ENCODE peak calls at places on chromosomes 1 and 21, in ten cellular contexts. One of them, this sample, is unnamed.

GRCh38 chr1:166488327-166488726 is 321.5 kb upstream of the FAM78B start:
- DNase-seq in HEK293T: no peak
- DNase-seq in uterus: no peak
- DNase-seq in stimulated activated CD4-positive, alpha-beta T cell treated with anti-CD3 and anti-CD28 coated beads, Interleukin-1b, Interleukin-23, amount 100 ng/mL, for 1 hour: no peak
- DNase-seq in AG20443: no peak
- DNase-seq in H7: no peak
- DNase-seq in T-helper 1 cell: no peak
- DNase-seq in HuH-7.5: no peak
- DNase-seq in bronchial epithelial cell: no peak
- DNase-seq in NCI-H1092 treated with DMSO at 0.1 percent for 48 hours: no peak
- DNase-seq in this sample: no peak

GRCh38 chr1:224325959-224326358 is 4.0 kb downstream of the NVL start:
- DNase-seq in AG20443: no peak
- DNase-seq in uterus: no peak
- DNase-seq in NCI-H1092 treated with DMSO at 0.1 percent for 48 hours: no peak
- DNase-seq in H7: no peak
- DNase-seq in HuH-7.5: no peak
- DNase-seq in T-helper 1 cell: no peak
- DNase-seq in bronchial epithelial cell: no peak
- DNase-seq in HEK293T: no peak
- DNase-seq in stimulated activated CD4-positive, alpha-beta T cell treated with anti-CD3 and anti-CD28 coated beads, Interleukin-1b, Interleukin-23, amount 100 ng/mL, for 1 hour: no peak
- DNase-seq in this sample: no peak

GRCh38 chr1:46183119-46183842 is 7.0 kb upstream of the P3R3URF start:
- DNase-seq in NCI-H1092 treated with DMSO at 0.1 percent for 48 hours: peak
- DNase-seq in HEK293T: no peak
- DNase-seq in H7: no peak
- DNase-seq in bronchial epithelial cell: peak
- DNase-seq in AG20443: peak
- DNase-seq in T-helper 1 cell: no peak
- DNase-seq in HuH-7.5: peak
- DNase-seq in stimulated activated CD4-positive, alpha-beta T cell treated with anti-CD3 and anti-CD28 coated beads, Interleukin-1b, Interleukin-23, amount 100 ng/mL, for 1 hour: no peak
- DNase-seq in uterus: peak
- DNase-seq in this sample: peak

GRCh38 chr1:25573591-25573930 is 30.2 kb downstream of the LDLRAP1 start:
- DNase-seq in stimulated activated CD4-positive, alpha-beta T cell treated with anti-CD3 and anti-CD28 coated beads, Interleukin-1b, Interleukin-23, amount 100 ng/mL, for 1 hour: no peak
- DNase-seq in AG20443: no peak
- DNase-seq in HuH-7.5: peak
- DNase-seq in T-helper 1 cell: no peak
- DNase-seq in H7: no peak
- DNase-seq in uterus: no peak
- DNase-seq in NCI-H1092 treated with DMSO at 0.1 percent for 48 hours: no peak
- DNase-seq in HEK293T: no peak
- DNase-seq in bronchial epithelial cell: peak
- DNase-seq in this sample: no peak

GRCh38 chr1:86992790-86993189 is 78.4 kb downstream of the HS2ST1 start:
- DNase-seq in HuH-7.5: no peak
- DNase-seq in bronchial epithelial cell: peak
- DNase-seq in H7: no peak
- DNase-seq in HEK293T: no peak
- DNase-seq in AG20443: no peak
- DNase-seq in T-helper 1 cell: no peak
- DNase-seq in NCI-H1092 treated with DMSO at 0.1 percent for 48 hours: no peak
- DNase-seq in uterus: no peak
- DNase-seq in stimulated activated CD4-positive, alpha-beta T cell treated with anti-CD3 and anti-CD28 coated beads, Interleukin-1b, Interleukin-23, amount 100 ng/mL, for 1 hour: no peak
- DNase-seq in this sample: peak

GRCh38 chr1:193443886-193444285 is 257.5 kb upstream of the B3GALT2 start:
- DNase-seq in H7: no peak
- DNase-seq in HuH-7.5: no peak
- DNase-seq in bronchial epithelial cell: no peak
- DNase-seq in T-helper 1 cell: no peak
- DNase-seq in NCI-H1092 treated with DMSO at 0.1 percent for 48 hours: no peak
- DNase-seq in HEK293T: no peak
- DNase-seq in uterus: no peak
- DNase-seq in AG20443: no peak
- DNase-seq in stimulated activated CD4-positive, alpha-beta T cell treated with anti-CD3 and anti-CD28 coated beads, Interleukin-1b, Interleukin-23, amount 100 ng/mL, for 1 hour: no peak
- DNase-seq in this sample: no peak

GRCh38 chr21:44555200-44555875 is 3.3 kb downstream of the KRTAP10-3 start:
- DNase-seq in NCI-H1092 treated with DMSO at 0.1 percent for 48 hours: no peak
- DNase-seq in stimulated activated CD4-positive, alpha-beta T cell treated with anti-CD3 and anti-CD28 coated beads, Interleukin-1b, Interleukin-23, amount 100 ng/mL, for 1 hour: no peak
- DNase-seq in uterus: no peak
- DNase-seq in H7: peak
- DNase-seq in bronchial epithelial cell: no peak
- DNase-seq in HuH-7.5: no peak
- DNase-seq in T-helper 1 cell: no peak
- DNase-seq in AG20443: no peak
- DNase-seq in HEK293T: peak
- DNase-seq in this sample: no peak

GRCh38 chr1:156841289-156841855 is 17.5 kb downstream of the INSRR start:
- DNase-seq in AG20443: no peak
- DNase-seq in stimulated activated CD4-positive, alpha-beta T cell treated with anti-CD3 and anti-CD28 coated beads, Interleukin-1b, Interleukin-23, amount 100 ng/mL, for 1 hour: no peak
- DNase-seq in NCI-H1092 treated with DMSO at 0.1 percent for 48 hours: no peak
- DNase-seq in T-helper 1 cell: no peak
- DNase-seq in H7: peak
- DNase-seq in bronchial epithelial cell: no peak
- DNase-seq in HuH-7.5: no peak
- DNase-seq in uterus: no peak
- DNase-seq in HEK293T: no peak
- DNase-seq in this sample: no peak

GRCh38 chr1:104291156-104291555 is 541.5 kb downstream of the AMY1C start:
- DNase-seq in NCI-H1092 treated with DMSO at 0.1 percent for 48 hours: no peak
- DNase-seq in AG20443: no peak
- DNase-seq in HuH-7.5: no peak
- DNase-seq in T-helper 1 cell: no peak
- DNase-seq in HEK293T: no peak
- DNase-seq in H7: no peak
- DNase-seq in stimulated activated CD4-positive, alpha-beta T cell treated with anti-CD3 and anti-CD28 coated beads, Interleukin-1b, Interleukin-23, amount 100 ng/mL, for 1 hour: no peak
- DNase-seq in uterus: no peak
- DNase-seq in bronchial epithelial cell: no peak
- DNase-seq in this sample: no peak

GRCh38 chr21:43016728-43017127 is 42.4 kb downstream of the PKNOX1 start:
- DNase-seq in HuH-7.5: no peak
- DNase-seq in uterus: no peak
- DNase-seq in bronchial epithelial cell: no peak
- DNase-seq in NCI-H1092 treated with DMSO at 0.1 percent for 48 hours: no peak
- DNase-seq in stimulated activated CD4-positive, alpha-beta T cell treated with anti-CD3 and anti-CD28 coated beads, Interleukin-1b, Interleukin-23, amount 100 ng/mL, for 1 hour: no peak
- DNase-seq in HEK293T: no peak
- DNase-seq in T-helper 1 cell: no peak
- DNase-seq in AG20443: no peak
- DNase-seq in H7: no peak
- DNase-seq in this sample: no peak

This sample was measured in dermis microvascular lymphatic vessel endothelial cell.